ENCODE peak calls at places on chromosome 6, in four cellular contexts. C, F, Q and A are unnamed samples.

GRCh38 chr6:110356778-110357177 is 1.4 kb downstream of the METTL24 start:
- DNase-seq in C (no peak), F (no peak), Q (no peak), A (no peak)

GRCh38 chr6:139338845-139339244 is 35.6 kb downstream of the CITED2 start:
- DNase-seq in C (no peak), F (no peak), Q (no peak), A (no peak)

GRCh38 chr6:118401325-118401998 is 146.6 kb upstream of the PLN start:
- DNase-seq in C (no peak), F (no peak), Q (no peak), A (no peak)

GRCh38 chr6:83708970-83709747 is at the start of gene SNAP91:
- DNase-seq in C (peak), F (peak), Q (no peak), A (peak)

GRCh38 chr6:37920667-37921066 is 101.1 kb downstream of the ZFAND3 start:
- DNase-seq in C (no peak), F (no peak), Q (no peak), A (no peak)

GRCh38 chr6:101117397-101118185 is 236.5 kb upstream of the ASCC3 start:
- DNase-seq in C (no peak), F (no peak), Q (no peak), A (no peak)

GRCh38 chr6:47762502-47762901 is 19.3 kb upstream of the OPN5 start:
- DNase-seq in C (no peak), F (no peak), Q (no peak), A (no peak)

GRCh38 chr6:85008311-85009015 is 244.1 kb upstream of the TBX18 start:
- DNase-seq in C (no peak), F (no peak), Q (no peak), A (no peak)

GRCh38 chr6:170081556-170081955 is 209.3 kb downstream of the DLL1 start:
- DNase-seq in C (no peak), F (no peak), Q (no peak), A (no peak)

GRCh38 chr6:25717856-25718740 is 36.4 kb upstream of the SLC17A4 start:
- DNase-seq in C (no peak), F (no peak), Q (peak), A (peak)

GRCh38 chr6:137811121-137811911 is 55.7 kb upstream of the TNFAIP3 start:
- DNase-seq in C (peak), F (peak), Q (peak), A (no peak)

GRCh38 chr6:111027219-111027618 is 45.4 kb downstream of the RPF2 start:
- DNase-seq in C (no peak), F (no peak), Q (peak), A (no peak)

GRCh38 chr6:31657406-31658157 is 1.9 kb downstream of the APOM start:
- DNase-seq in C (no peak), F (no peak), Q (peak), A (no peak)

GRCh38 chr6:125233216-125233615 is 68.6 kb downstream of the HDDC2 start:
- DNase-seq in C (no peak), F (no peak), Q (no peak), A (no peak)

GRCh38 chr6:167846997-167847606 is 20.4 kb downstream of the AFDN start:
- DNase-seq in C (no peak), F (no peak), Q (no peak), A (no peak)

GRCh38 chr6:123962508-123962907 is 158.8 kb downstream of the NKAIN2 start:
- DNase-seq in C (no peak), F (no peak), Q (no peak), A (no peak)

GRCh38 chr6:157181649-157182048 is 141.7 kb downstream of the TMEM242 start:
- DNase-seq in C (no peak), F (no peak), Q (no peak), A (no peak)

GRCh38 chr6:109465772-109466171 is 10.2 kb upstream of the MICAL1 start:
- DNase-seq in C (no peak), F (no peak), Q (no peak), A (peak)

GRCh38 chr6:135883045-135883444 is 31.5 kb downstream of the PDE7B start:
- DNase-seq in C (no peak), F (no peak), Q (no peak), A (no peak)